ENCODE peak calls at places on chromosomes 3 and 15, in four cellular contexts. X, D, P and Q are unnamed samples.

GRCh38 chr3:71874618-71875017 is 89.7 kb upstream of the PROK2 start:
- DNase-seq in D (no peak), X (no peak), P (no peak), Q (no peak)

GRCh38 chr15:98003528-98003927 is 43.0 kb downstream of the ARRDC4 start:
- DNase-seq in D (no peak), P (no peak), X (no peak), Q (peak; percentile 10)

GRCh38 chr3:128346562-128346961 is 120.1 kb downstream of the DNAJB8 start:
- DNase-seq in X (no peak), P (no peak), D (no peak), Q (no peak)

GRCh38 chr3:120907659-120908029 is 361 bp upstream of the STXBP5L start:
- DNase-seq in D (peak; percentile 99), X (no peak), P (no peak), Q (no peak)

GRCh38 chr3:195914648-195915473 is 6.5 kb upstream of the TNK2 start:
- DNase-seq in D (no peak), X (peak; percentile 94), P (no peak), Q (no peak)

GRCh38 chr3:147921044-147921443 is 511.9 kb downstream of the ZIC1 start:
- DNase-seq in P (no peak), X (no peak), D (no peak), Q (no peak)

GRCh38 chr3:21664996-21665395 is 86.0 kb downstream of the ZNF385D start:
- DNase-seq in X (no peak), P (no peak), D (no peak), Q (no peak)

GRCh38 chr15:98903377-98904018 is 104.1 kb downstream of the PGPEP1L start:
- DNase-seq in X (peak; percentile 15), D (no peak), P (no peak), Q (peak; percentile 67)

GRCh38 chr15:99452728-99453643 is 112.8 kb upstream of the MEF2A start:
- DNase-seq in X (no peak), P (no peak), D (peak; percentile 69), Q (no peak)

GRCh38 chr15:63381301-63382192 is at the start of gene CA12:
- DNase-seq in X (peak; percentile 30), D (peak; percentile 56), P (no peak), Q (peak; percentile 24)